ENCODE peak calls at places on chromosomes 11 and 22, in nine cellular contexts. L, Q, E, G, A, W, R, F and O are unnamed samples.
A peak's percentile ranks its signal among the peaks of the same experiment; 100 is the strongest.

GRCh38 chr11:81007046-81007445 is 1566.2 kb upstream of the TENM4 start:
- DNase-seq in L (no peak), Q (peak; percentile 72), E (no peak), G (no peak), A (no peak), W (peak; percentile 36), R (no peak), F (peak; percentile 26), O (no peak)

GRCh38 chr22:33519140-33519973 is 400.9 kb downstream of the LARGE1 start:
- DNase-seq in L (no peak), Q (peak; percentile 68), E (no peak), G (no peak), A (no peak), W (peak; percentile 38), R (peak; percentile 57), F (peak; percentile 74), O (peak; percentile 42)

GRCh38 chr11:72226701-72227100 is 2.1 kb downstream of the INPPL1 start:
- DNase-seq in L (no peak), Q (no peak), E (no peak), G (no peak), A (no peak), W (no peak), R (no peak), F (no peak), O (peak; percentile 38)

GRCh38 chr11:11409224-11409623 is 56.2 kb upstream of the CSNK2A3 start:
- DNase-seq in L (no peak), Q (no peak), E (no peak), G (no peak), A (no peak), W (no peak), R (no peak), F (no peak), O (no peak)

GRCh38 chr11:26613759-26614158 is 41.7 kb upstream of the MUC15 start:
- DNase-seq in L (no peak), Q (no peak), E (no peak), G (no peak), A (no peak), W (no peak), R (no peak), F (no peak), O (no peak)

GRCh38 chr22:50456466-50457234 is 18.2 kb downstream of the SBF1 start:
- DNase-seq in L (no peak), Q (no peak), E (no peak), G (no peak), A (no peak), W (no peak), R (no peak), F (no peak), O (no peak)

GRCh38 chr11:17571431-17572358 is 24.6 kb downstream of the OTOG start:
- DNase-seq in L (no peak), Q (no peak), E (no peak), G (peak; percentile 45), A (no peak), W (no peak), R (peak; percentile 7), F (no peak), O (no peak)

GRCh38 chr11:58222730-58223129 is 6.0 kb downstream of the OR10Q1 start:
- DNase-seq in L (no peak), Q (no peak), E (no peak), G (no peak), A (no peak), W (no peak), R (no peak), F (no peak), O (no peak)

GRCh38 chr22:33710326-33710725 is 209.9 kb downstream of the LARGE1 start:
- DNase-seq in L (no peak), Q (no peak), E (no peak), G (no peak), A (no peak), W (no peak), R (no peak), F (no peak), O (no peak)

GRCh38 chr11:2194877-2195755 is 23.5 kb upstream of the TH start:
- DNase-seq in L (no peak), Q (peak; percentile 28), E (no peak), G (no peak), A (no peak), W (no peak), R (peak; percentile 49), F (peak; percentile 27), O (peak; percentile 82)

GRCh38 chr11:57639321-57640067 is 10.2 kb downstream of the YPEL4 start:
- DNase-seq in L (no peak), Q (peak; percentile 71), E (no peak), G (no peak), A (no peak), W (no peak), R (no peak), F (no peak), O (peak; percentile 70)

GRCh38 chr11:14852571-14853177 is 39.4 kb downstream of the CYP2R1 start:
- DNase-seq in L (no peak), Q (peak; percentile 52), E (no peak), G (no peak), A (no peak), W (no peak), R (no peak), F (no peak), O (no peak)

GRCh38 chr11:10727259-10727851 is 23.7 kb upstream of the CTR9 start:
- DNase-seq in L (no peak), Q (peak; percentile 28), E (no peak), G (no peak), A (no peak), W (no peak), R (no peak), F (no peak), O (no peak)

GRCh38 chr22:46542011-46542985 is 4.9 kb upstream of the CELSR1 start:
- DNase-seq in L (peak; percentile 80), Q (peak; percentile 50), E (no peak), G (peak; percentile 91), A (peak; percentile 80), W (peak; percentile 52), R (peak; percentile 78), F (peak; percentile 73), O (peak; percentile 88)

GRCh38 chr22:18024276-18024939 is at the start of gene MICAL3:
- DNase-seq in L (peak; percentile 79), Q (peak; percentile 65), E (no peak), G (peak; percentile 84), A (peak; percentile 79), W (no peak), R (peak; percentile 68), F (peak; percentile 80), O (peak; percentile 44)

GRCh38 chr11:72705442-72706365 is 31.5 kb upstream of the PDE2A start:
- DNase-seq in L (no peak), Q (no peak), E (no peak), G (peak; percentile 64), A (no peak), W (no peak), R (no peak), F (no peak), O (no peak)

GRCh38 chr11:27467181-27467913 is 5.2 kb downstream of the LGR4 start:
- DNase-seq in L (no peak), Q (no peak), E (no peak), G (no peak), A (no peak), W (no peak), R (no peak), F (no peak), O (no peak)

GRCh38 chr22:43542681-43543521 is 131.1 kb downstream of the MPPED1 start:
- DNase-seq in L (no peak), Q (no peak), E (no peak), G (no peak), A (no peak), W (no peak), R (no peak), F (no peak), O (no peak)

GRCh38 chr11:5196067-5196466 is 4.4 kb downstream of the OR51V1 start:
- DNase-seq in L (no peak), Q (no peak), E (no peak), G (no peak), A (no peak), W (no peak), R (no peak), F (no peak), O (no peak)
- TF ChIP-seq CTCF in L (no peak), Q (no peak), E (no peak), G (no peak), A (no peak), W (no peak), R (no peak), F (no peak), O (no peak)

GRCh38 chr22:42061041-42061440 is 9.6 kb downstream of the NAGA start:
- DNase-seq in L (no peak), Q (no peak), E (no peak), G (peak; percentile 41), A (no peak), W (no peak), R (peak; percentile 9), F (no peak), O (no peak)
- H3K4me1 ChIP-seq in L (no peaks in the 10 kb centered on the region), Q (no peaks in the 10 kb centered on the region), E (no peaks in the 10 kb centered on the region), G (peaks cover 6% of the 10 kb centered on the region), A (no peaks in the 10 kb centered on the region), W (no peaks in the 10 kb centered on the region), R (no peaks in the 10 kb centered on the region), F (no peaks in the 10 kb centered on the region), O (no peaks in the 10 kb centered on the region)

GRCh38 chr22:48822278-48823233 is 1005.1 kb downstream of the BRD1 start:
- DNase-seq in L (no peak), Q (no peak), E (no peak), G (no peak), A (peak; percentile 58), W (no peak), R (no peak), F (no peak), O (no peak)

GRCh38 chr22:48819232-48819631 is 1008.4 kb downstream of the BRD1 start:
- DNase-seq in L (no peak), Q (no peak), E (no peak), G (peak; percentile 61), A (no peak), W (no peak), R (no peak), F (no peak), O (no peak)

GRCh38 chr22:48821346-48822186 is 1006.1 kb downstream of the BRD1 start:
- DNase-seq in L (no peak), Q (no peak), E (no peak), G (peak; percentile 56), A (peak; percentile 55), W (no peak), R (no peak), F (no peak), O (peak; percentile 14)

GRCh38 chr22:48820481-48821345 is 1007.0 kb downstream of the BRD1 start:
- DNase-seq in L (no peak), Q (no peak), E (no peak), G (peak; percentile 51), A (peak; percentile 61), W (no peak), R (no peak), F (no peak), O (no peak)

DNA sequence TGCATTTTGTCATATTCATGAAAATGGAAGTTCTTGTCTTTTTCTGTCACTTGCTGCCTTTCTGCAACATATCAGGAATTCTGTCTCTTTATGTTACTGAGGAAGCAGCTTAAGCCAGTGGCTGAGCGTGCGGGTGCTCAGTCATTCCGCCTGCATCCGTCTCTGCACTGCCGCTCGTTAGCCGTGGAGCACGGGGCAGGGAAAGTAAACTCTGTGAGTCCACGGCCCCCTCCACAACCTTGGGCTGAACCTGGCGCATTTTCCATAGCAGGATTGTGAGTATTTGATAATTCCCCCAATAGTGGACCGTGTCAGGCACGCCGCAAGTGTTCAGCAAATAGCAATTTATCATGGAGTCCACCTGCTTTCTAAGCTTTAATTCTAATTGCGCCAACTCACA is 1007.7 kb downstream of the BRD1 start:
- DNase-seq in L (no peak), Q (no peak), E (no peak), G (peak; percentile 20), A (peak; percentile 24), W (no peak), R (no peak), F (no peak), O (no peak)
- H3K4me3 ChIP-seq in L (no peak overlapping the region), Q (no peak overlapping the region), E (no peak overlapping the region), G (no peak overlapping the region), A (no peak overlapping the region), W (no peak overlapping the region), R (no peak overlapping the region), F (no peak overlapping the region), O (no peak overlapping the region)

GRCh38 chr11:65857500-65858353 is at the start of gene CFL1:
- DNase-seq in L (peak; percentile 99), Q (peak; percentile 97), E (peak; percentile 92), G (peak; percentile 100), A (peak; percentile 99), W (peak; percentile 92), R (peak; percentile 98), F (peak; percentile 97), O (peak; percentile 99)
- TF ChIP-seq CTCF in L (no peak), Q (no peak), E (no peak), G (no peak), A (no peak), W (no peak), R (no peak), F (no peak), O (no peak)